ENCODE peak calls at places on chromosomes 2 and 18, in five cellular contexts. E, V, I, P and G are unnamed samples.

GRCh38 chr2:216666461-216667233 is 28.7 kb downstream of the IGFBP5 start:
- DNase-seq in E (peak; percentile 64), V (peak; percentile 84), I (peak; percentile 70), P (peak; percentile 55), G (peak; percentile 89)

GRCh38 chr18:48059363-48060109 is 129.1 kb upstream of the SMAD2 start:
- DNase-seq in E (no peak), V (peak; percentile 50), I (no peak), P (no peak), G (peak; percentile 35)

GRCh38 chr2:231467613-231468525 is 3.6 kb upstream of the NCL start:
- DNase-seq in E (no peak), V (no peak), I (no peak), P (no peak), G (no peak)

GRCh38 chr2:190717764-190718651 is 69.1 kb downstream of the NAB1 start:
- DNase-seq in E (no peak), V (no peak), I (no peak), P (no peak), G (no peak)

GRCh38 chr2:170224692-170225091 is 46.7 kb downstream of the MYO3B start:
- DNase-seq in E (no peak), V (no peak), I (no peak), P (no peak), G (no peak)

GRCh38 chr2:144550916-144551315 is 31.0 kb upstream of the ZEB2 start:
- DNase-seq in E (no peak), V (no peak), I (peak; percentile 46), P (no peak), G (no peak)

GRCh38 chr2:203585541-203585940 is 50.4 kb upstream of the RAPH1 start:
- DNase-seq in E (no peak), V (no peak), I (peak; percentile 61), P (no peak), G (no peak)

GRCh38 chr18:13676499-13676898 is 49.9 kb downstream of the FAM210A start:
- DNase-seq in E (no peak), V (no peak), I (no peak), P (no peak), G (no peak)

GRCh38 chr18:76528477-76529432 is 33.7 kb upstream of the ZNF516 start:
- DNase-seq in E (no peak), V (peak; percentile 40), I (peak; percentile 70), P (no peak), G (peak; percentile 48)

GRCh38 chr2:22944141-22944540 is 440.8 kb upstream of the KLHL29 start:
- DNase-seq in E (no peak), V (no peak), I (no peak), P (no peak), G (no peak)

GRCh38 chr2:3626118-3626816 is 31.4 kb downstream of the COLEC11 start:
- DNase-seq in E (no peak), V (no peak), I (no peak), P (no peak), G (no peak)

GRCh38 chr2:191626497-191627151 is 51.3 kb upstream of the NABP1 start:
- DNase-seq in E (no peak), V (no peak), I (peak; percentile 85), P (no peak), G (no peak)

GRCh38 chr2:68909793-68910674 is 38.8 kb upstream of the BMP10 start:
- DNase-seq in E (peak; percentile 72), V (peak; percentile 84), I (peak; percentile 77), P (peak; percentile 73), G (peak; percentile 89)

GRCh38 chr2:201680743-201681142 is 17.7 kb downstream of the MPP4 start:
- DNase-seq in E (peak; percentile 62), V (peak; percentile 61), I (peak; percentile 7), P (peak; percentile 60), G (peak; percentile 85)

GRCh38 chr2:224948859-224949258 is 93.4 kb downstream of the DOCK10 start:
- DNase-seq in E (no peak), V (no peak), I (peak; percentile 78), P (no peak), G (no peak)

GRCh38 chr2:38771632-38772031 is 6.4 kb upstream of the GEMIN6 start:
- DNase-seq in E (no peak), V (no peak), I (peak; percentile 65), P (no peak), G (no peak)

GRCh38 chr2:38775097-38775920 is 2.7 kb upstream of the GEMIN6 start:
- DNase-seq in E (no peak), V (no peak), I (no peak), P (no peak), G (no peak)

GRCh38 chr2:38778686-38779082 is 674 bp downstream of the GEMIN6 start:
- DNase-seq in E (peak; percentile 40), V (peak; percentile 12), I (no peak), P (no peak), G (no peak)

GRCh38 chr2:38776531-38776930 is 1.5 kb upstream of the GEMIN6 start:
- DNase-seq in E (no peak), V (no peak), I (no peak), P (no peak), G (no peak)

DNA sequence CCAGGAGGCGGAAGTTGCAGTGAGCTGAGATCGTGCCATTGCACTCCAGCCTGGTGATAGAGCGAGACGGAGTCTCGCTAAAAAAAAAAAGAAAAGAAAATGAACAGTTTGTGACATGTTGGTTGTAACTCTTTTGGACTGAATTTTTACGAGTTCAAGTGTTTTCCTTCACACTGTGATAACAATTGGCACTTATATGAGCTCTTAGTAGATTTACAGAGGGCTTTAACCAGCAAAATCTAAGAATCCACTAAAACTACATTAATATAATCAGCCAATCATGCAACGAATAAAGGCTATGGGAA is 2.1 kb upstream of the GEMIN6 start:
- DNase-seq in E (no peak), V (no peak), I (no peak), P (no peak), G (no peak)
- H3K4me2 ChIP-seq in E (no peak overlapping the region), V (no peak overlapping the region), I (no peak overlapping the region), P (no peak overlapping the region), G (no peak overlapping the region)

DNA sequence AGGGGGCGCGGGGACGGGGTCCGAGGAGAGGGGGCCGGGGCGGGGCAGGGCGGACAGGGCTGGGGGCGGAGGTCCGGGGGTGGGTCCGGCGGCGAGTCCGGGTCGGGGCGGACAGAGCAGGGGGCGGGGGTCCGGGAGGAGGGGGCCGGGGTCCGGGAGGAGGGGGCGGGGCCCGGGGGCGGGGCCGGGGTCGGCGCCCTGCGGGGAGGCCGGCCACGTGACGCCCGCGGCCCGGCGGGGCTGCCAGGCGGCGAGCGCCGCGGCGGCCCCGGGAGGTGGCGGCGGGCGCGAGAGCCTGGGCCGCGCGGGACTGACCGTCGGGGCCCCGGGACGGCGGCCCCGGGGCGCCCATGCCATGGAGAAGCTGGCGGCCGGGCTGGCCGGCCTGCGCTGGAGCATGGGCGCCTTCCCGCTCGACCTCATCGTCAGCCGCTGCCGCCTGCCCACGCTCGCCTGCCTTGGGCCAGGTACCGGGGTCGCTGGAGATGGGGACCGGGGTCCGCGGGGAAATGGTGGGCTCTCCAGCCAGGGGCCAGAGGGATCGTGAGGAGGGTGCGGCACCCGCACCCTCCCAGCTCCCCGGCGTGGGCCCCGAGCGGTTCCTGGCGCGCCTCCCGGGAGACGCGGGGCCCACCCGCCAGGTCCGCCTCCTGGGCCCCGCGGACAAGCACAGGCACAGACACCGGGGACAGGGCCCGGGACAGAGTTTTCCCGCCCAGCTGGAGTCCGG is at the start of gene GAREM2:
- DNase-seq in E (peak; percentile 89), V (peak; percentile 78), I (peak; percentile 46), P (no peak), G (peak; percentile 56)
- TF ChIP-seq EZH2 in E (no peak), V (peak; percentile 5), I (peak; percentile 82), P (no peak), G (no peak)

GRCh38 chr2:46165916-46166315 is 131.3 kb upstream of the EPAS1 start:
- DNase-seq in E (no peak), V (no peak), I (no peak), P (no peak), G (no peak)

GRCh38 chr2:46163031-46163430 is 134.2 kb upstream of the EPAS1 start:
- DNase-seq in E (no peak), V (no peak), I (no peak), P (no peak), G (no peak)

GRCh38 chr2:46163804-46164569 is 133.2 kb upstream of the EPAS1 start:
- DNase-seq in E (no peak), V (no peak), I (peak; percentile 57), P (no peak), G (no peak)

GRCh38 chr2:46162329-46162870 is 134.8 kb upstream of the EPAS1 start:
- DNase-seq in E (no peak), V (no peak), I (peak; percentile 77), P (no peak), G (no peak)

DNA sequence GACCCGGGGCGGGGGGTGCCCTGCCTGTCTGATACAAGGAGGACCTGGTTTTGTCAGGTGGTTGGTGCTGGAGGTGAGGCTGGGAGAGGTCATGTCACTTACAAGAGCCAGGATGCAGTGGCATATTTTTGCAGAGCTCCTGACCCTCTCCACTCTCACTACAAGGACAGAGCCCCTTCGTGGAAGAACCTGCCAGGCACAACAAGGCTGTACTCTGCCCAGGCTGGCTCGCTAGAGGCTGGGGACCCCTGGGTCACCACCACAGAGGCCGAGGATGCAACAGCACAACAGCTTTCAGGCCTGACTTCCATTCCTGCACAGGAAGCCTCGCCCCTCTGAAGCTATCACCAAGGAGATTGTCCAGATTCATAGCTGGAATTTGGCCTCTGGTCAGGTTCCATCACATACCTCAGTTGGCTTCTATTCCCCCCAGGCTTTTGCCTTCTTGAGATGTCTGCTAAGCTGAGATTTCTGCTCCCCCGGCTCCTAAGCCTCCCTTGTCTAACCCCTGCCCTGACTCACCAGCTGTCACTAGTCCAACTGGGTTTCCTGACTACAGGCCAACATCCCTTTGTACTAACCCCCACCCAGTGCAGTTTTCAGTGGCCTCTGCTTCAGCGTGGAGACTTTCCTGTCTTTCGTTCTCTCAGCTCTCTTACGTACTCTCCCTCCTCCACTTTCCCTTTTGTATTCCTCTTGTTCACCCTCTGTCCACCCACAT is 132.5 kb upstream of the EPAS1 start:
- DNase-seq in E (no peak), V (no peak), I (peak; percentile 92), P (no peak), G (no peak)
- H3K4me2 ChIP-seq in E (no peak overlapping the region), V (no peak overlapping the region), I (peak overlapping the region; percentile 65), P (peak overlapping the region; percentile 44), G (no peak overlapping the region)

GRCh38 chr2:176098366-176099158 is 1.0 kb upstream of the HOXD12 start:
- DNase-seq in E (no peak), V (no peak), I (peak; percentile 53), P (no peak), G (peak; percentile 66)

GRCh38 chr2:176099737-176100546 is at the start of gene HOXD12:
- DNase-seq in E (no peak), V (no peak), I (no peak), P (no peak), G (no peak)

GRCh38 chr2:176097820-176098365 is 1.7 kb upstream of the HOXD12 start:
- DNase-seq in E (no peak), V (no peak), I (no peak), P (no peak), G (no peak)

GRCh38 chr2:176100547-176101140 is 1.0 kb downstream of the HOXD12 start:
- DNase-seq in E (no peak), V (no peak), I (no peak), P (no peak), G (peak; percentile 53)

DNA sequence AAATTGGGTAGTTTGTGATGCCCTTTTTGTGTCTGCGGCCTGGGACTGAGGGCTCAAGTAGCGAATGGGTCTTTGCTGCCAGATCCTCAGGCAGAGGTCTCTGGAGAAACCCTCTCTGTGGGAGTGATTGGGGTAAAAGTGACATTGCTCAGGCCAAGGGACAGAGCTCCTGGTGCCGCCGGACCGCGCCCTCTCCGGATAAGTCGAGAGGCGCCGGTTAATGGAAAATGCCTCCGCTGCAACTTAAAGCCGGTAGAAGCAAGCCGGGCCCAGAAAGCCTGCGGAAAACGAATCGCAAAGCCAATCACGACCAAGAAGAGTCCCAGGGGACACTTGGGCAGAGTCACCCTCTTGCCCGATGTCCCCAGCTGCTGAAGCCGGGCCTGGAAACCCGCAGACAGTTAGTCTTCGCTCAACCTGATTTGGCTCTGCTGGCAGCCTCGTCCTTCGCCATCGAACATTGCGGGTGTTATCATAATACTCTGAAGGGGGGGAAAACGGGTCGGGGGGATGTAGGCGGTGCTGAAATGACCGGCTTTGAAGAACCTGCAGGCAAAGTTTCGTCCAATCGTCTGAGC is 347 bp upstream of the HOXD12 start:
- DNase-seq in E (no peak), V (no peak), I (no peak), P (no peak), G (peak; percentile 48)
- TF ChIP-seq EZH2 in E (no peak), V (no peak), I (no peak), P (no peak), G (peak; percentile 96)